ENCODE peak calls at places on chromosomes 11 and 22, in ten cellular contexts. R is spleen, W is heart left ventricle, S is uterus, P is prostate gland, L is A549, D is Peyer's patch, B is H1, C is breast epithelium, A is testis. M is an unnamed sample.

GRCh38 chr11:84924290-84924689 is 702.9 kb downstream of the DLG2 start:
- DNase-seq in C (no peak), A (no peak), W (no peak), B (no peak), D (no peak), S (no peak), L (no peak), P (no peak), R (no peak), M (no peak)

GRCh38 chr11:110463153-110463552 is 33.4 kb downstream of the FDX1 start:
- DNase-seq in S (peak; percentile 31), D (peak; percentile 63), C (no peak), A (peak; percentile 81), R (peak; percentile 83), B (peak; percentile 65), P (no peak), L (peak; percentile 41), W (peak; percentile 50), M (peak; percentile 52)

GRCh38 chr11:15119826-15120225 is 5.1 kb downstream of the INSC start:
- DNase-seq in D (no peak), C (no peak), B (no peak), L (no peak), P (no peak), A (no peak), S (no peak), W (no peak), R (no peak), M (no peak)

GRCh38 chr11:72573380-72573949 is 100.8 kb downstream of the PDE2A start:
- DNase-seq in B (peak; percentile 85), A (peak; percentile 41), R (peak; percentile 57), D (peak; percentile 59), L (peak; percentile 47), S (no peak), P (no peak), W (no peak), C (no peak), M (no peak)

GRCh38 chr11:1745701-1746320 is 4.6 kb downstream of the IFITM10 start:
- DNase-seq in D (peak; percentile 16), W (no peak), B (no peak), A (no peak), R (no peak), C (peak; percentile 0), P (no peak), L (no peak), S (no peak), M (no peak)

GRCh38 chr22:35024364-35024692 is 41.6 kb upstream of the ISX start:
- DNase-seq in C (no peak), D (no peak), P (no peak), A (no peak), W (no peak), B (no peak), S (no peak), R (no peak), L (no peak), M (no peak)

GRCh38 chr11:82024760-82025159 is 708.9 kb downstream of the FAM181B start:
- DNase-seq in S (no peak), L (no peak), R (no peak), W (no peak), C (no peak), P (no peak), D (no peak), B (no peak), A (no peak), M (no peak)

GRCh38 chr11:122910775-122911174 is 28.2 kb downstream of the JHY start:
- DNase-seq in W (no peak), L (peak; percentile 29), C (no peak), B (no peak), S (no peak), P (no peak), D (no peak), A (no peak), R (no peak), M (no peak)

GRCh38 chr11:47466201-47466600 is 17.3 kb upstream of the RAPSN start:
- DNase-seq in S (no peak), R (no peak), B (no peak), A (no peak), L (no peak), C (no peak), D (no peak), W (no peak), P (no peak), M (no peak)

GRCh38 chr11:47461876-47462275 is 12.9 kb upstream of the RAPSN start:
- DNase-seq in P (no peak), R (peak; percentile 40), D (no peak), L (no peak), S (no peak), W (no peak), A (no peak), C (no peak), B (no peak), M (no peak)

GRCh38 chr11:47464479-47464878 is 15.5 kb upstream of the RAPSN start:
- DNase-seq in L (no peak), D (no peak), C (no peak), W (no peak), A (no peak), P (no peak), S (no peak), B (no peak), R (peak; percentile 36), M (no peak)

GRCh38 chr11:47460571-47461235 is 11.8 kb upstream of the RAPSN start:
- DNase-seq in B (no peak), L (no peak), W (no peak), S (no peak), P (no peak), R (no peak), A (no peak), D (no peak), C (no peak), M (no peak)
- H3K27ac ChIP-seq in B (no peak overlapping the region), L (no peak overlapping the region), W (no peak overlapping the region), S (no peak overlapping the region), P (no peak overlapping the region), R (no peak overlapping the region), A (no peak overlapping the region), D (no peak overlapping the region), C (no peak overlapping the region), M (no peak overlapping the region)

DNA sequence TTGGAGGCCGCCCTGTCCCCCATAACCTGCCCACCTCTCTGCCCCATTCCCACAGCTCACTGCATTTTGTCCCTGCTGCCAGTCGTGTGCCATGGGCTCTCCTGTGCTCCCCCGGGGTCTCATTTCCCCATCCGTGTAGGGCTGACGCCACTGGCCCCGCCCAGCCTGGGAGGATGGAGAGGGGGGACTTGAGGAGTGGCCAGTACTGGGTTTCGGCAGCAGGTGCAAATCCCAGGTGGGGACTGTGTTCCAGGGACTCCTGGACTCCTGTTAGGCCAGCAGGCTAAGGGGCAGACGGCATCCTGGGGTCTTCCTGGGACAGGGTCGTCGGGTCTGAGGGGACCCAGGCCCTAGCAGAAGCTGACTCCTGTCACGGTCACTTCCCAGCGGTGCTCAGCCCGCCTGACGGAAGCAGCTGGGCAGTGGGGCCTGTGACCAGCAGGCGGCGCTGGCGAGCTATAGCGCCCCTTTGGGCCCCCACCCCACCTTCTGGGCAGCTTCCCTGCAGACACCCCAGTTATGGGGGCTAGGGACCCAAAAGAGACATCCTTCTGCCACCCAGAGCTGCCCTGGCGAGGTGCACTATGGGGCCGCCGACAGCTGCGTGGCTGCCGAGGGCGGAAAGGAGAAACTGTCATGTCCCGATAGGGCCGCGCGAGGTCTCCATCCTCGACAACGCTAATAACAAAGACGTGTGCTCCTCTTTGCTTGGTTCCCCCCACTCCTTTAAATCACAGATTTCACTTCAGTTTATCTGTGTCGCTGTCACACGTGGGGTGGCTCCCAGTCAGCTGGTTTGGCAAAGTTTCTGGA is 979 bp upstream of the MYO7A start:
- DNase-seq in R (peak; percentile 86), L (peak; percentile 36), C (no peak), D (peak; percentile 83), W (peak; percentile 72), B (peak; percentile 89), A (peak; percentile 68), S (peak; percentile 33), P (no peak), M (peak; percentile 55)
- TF ChIP-seq POLR2A in R (no peak), L (no peak), C (no peak), D (no peak), W (no peak), B (no peak), A (no peak), S (no peak), P (no peak), M (no peak)

DNA sequence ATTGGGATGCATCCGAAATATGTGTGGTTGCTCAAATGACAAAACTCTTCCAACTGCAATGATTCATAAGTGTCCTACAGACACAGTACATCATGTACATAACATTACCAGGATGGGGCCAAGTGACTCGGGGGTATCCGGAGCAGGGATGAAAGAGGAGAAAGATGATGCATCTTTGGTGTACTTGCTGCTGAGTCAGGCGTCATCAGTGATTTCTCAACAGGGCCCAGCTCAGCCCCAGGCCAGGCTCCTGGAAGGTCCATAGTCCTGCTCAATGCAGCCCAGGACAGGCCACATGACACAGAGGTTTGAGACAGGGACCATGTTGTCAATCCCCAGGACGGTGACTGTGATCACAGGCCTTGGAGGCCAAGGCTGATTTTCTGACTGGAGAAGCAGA is 59.3 kb downstream of the GGTLC2 start:
- DNase-seq in C (no peak), A (no peak), L (peak; percentile 61), W (no peak), S (no peak), B (no peak), P (no peak), R (no peak), D (no peak), M (no peak)
- H3K27ac ChIP-seq in C (no peak overlapping the region), A (no peak overlapping the region), L (peak overlapping the region; percentile 86), W (no peak overlapping the region), S (no peak overlapping the region), B (no peak overlapping the region), P (no peak overlapping the region), R (no peak overlapping the region), D (no peak overlapping the region), M (no peak overlapping the region)

GRCh38 chr11:108596701-108597100 is 3.1 kb upstream of the EXPH5 start:
- DNase-seq in L (no peak), W (no peak), R (no peak), S (no peak), B (no peak), A (no peak), P (no peak), D (no peak), C (no peak), M (no peak)

GRCh38 chr11:108592591-108593213 is 866 bp downstream of the EXPH5 start:
- DNase-seq in S (no peak), D (peak; percentile 67), P (peak; percentile 30), A (peak; percentile 27), W (no peak), B (peak; percentile 56), L (no peak), R (peak; percentile 81), C (no peak), M (no peak)

GRCh38 chr11:108593910-108594434 is 404 bp upstream of the EXPH5 start:
- DNase-seq in S (no peak), W (no peak), D (no peak), C (no peak), L (no peak), A (no peak), R (no peak), B (no peak), P (no peak), M (no peak)

GRCh38 chr11:108591893-108592292 is 1.7 kb downstream of the EXPH5 start:
- DNase-seq in P (no peak), B (no peak), W (no peak), R (no peak), A (no peak), C (no peak), L (no peak), S (no peak), D (peak; percentile 49), M (no peak)

DNA sequence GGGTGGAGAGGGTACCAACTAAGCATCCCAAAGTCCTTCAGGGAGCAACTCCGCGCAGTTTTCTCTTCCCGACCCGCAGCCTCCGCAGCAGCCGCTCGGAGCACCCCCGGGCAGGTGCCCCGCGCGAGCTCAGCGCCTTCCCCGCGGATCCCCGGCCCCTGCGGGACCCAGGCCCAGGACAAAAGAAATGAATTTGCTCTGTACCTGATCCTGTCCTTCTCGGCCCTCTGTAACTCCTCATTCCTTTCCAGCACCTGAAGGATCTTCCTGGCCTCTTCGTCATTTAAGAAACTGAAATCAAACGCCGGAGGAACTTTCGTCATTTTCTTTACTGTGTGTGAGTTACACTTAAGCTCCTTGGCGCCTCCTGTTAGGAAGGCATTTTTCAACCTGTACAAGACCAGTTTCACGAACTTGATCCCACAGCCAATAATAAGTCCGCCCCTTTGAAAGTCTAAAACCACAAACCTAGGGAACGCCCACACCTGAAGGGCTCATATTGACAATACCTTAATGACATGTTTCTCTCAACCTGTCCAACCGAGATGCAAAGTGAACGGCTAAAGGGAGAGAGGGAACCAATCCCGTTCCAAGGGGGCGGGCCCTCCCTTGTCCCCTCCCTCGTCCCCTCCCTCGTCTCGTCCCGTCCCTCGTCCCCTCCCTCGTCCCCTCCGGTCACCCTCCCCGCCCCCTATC is at the start of gene EXPH5:
- DNase-seq in C (peak; percentile 97), R (peak; percentile 93), W (peak; percentile 85), D (peak; percentile 95), P (peak; percentile 96), B (peak; percentile 96), S (peak; percentile 80), L (peak; percentile 76), A (peak; percentile 78), M (peak; percentile 88)
- TF ChIP-seq POLR2A in C (peak; percentile 58), R (no peak), W (no peak), D (peak; percentile 74), P (peak; percentile 85), B (no peak), S (peak; percentile 34), L (no peak), A (no peak), M (peak; percentile 55)